ENCODE peak calls at places on chromosomes 6 and 20, in six cellular contexts. One of them, this sample, is unnamed.
A peak's percentile ranks its signal among the peaks of the same experiment; 100 is the strongest.

GRCh38 chr6:168004945-168005344 is 7.5 kb downstream of the KIF25 start:
- DNase-seq in stimulated activated CD4-positive, alpha-beta T cell treated with anti-CD3 and anti-CD28 coated beads, TNF-alpha, amount 100 ng/mL, for 1 hour: no peak
- DNase-seq in epithelial cell of esophagus: no peak
- DNase-seq in spleen: no peak
- DNase-seq in astrocyte: no peak
- DNase-seq in coronary artery: no peak
- DNase-seq in this sample: no peak

GRCh38 chr6:36827261-36828079 is 11.8 kb downstream of the CPNE5 start:
- DNase-seq in stimulated activated CD4-positive, alpha-beta T cell treated with anti-CD3 and anti-CD28 coated beads, TNF-alpha, amount 100 ng/mL, for 1 hour: no peak
- DNase-seq in epithelial cell of esophagus: peak; percentile 69
- DNase-seq in spleen: peak; percentile 80
- DNase-seq in astrocyte: peak; percentile 92
- DNase-seq in coronary artery: no peak
- DNase-seq in this sample: peak; percentile 12

GRCh38 chr20:55166063-55166462 is 690.7 kb downstream of the DOK5 start:
- DNase-seq in stimulated activated CD4-positive, alpha-beta T cell treated with anti-CD3 and anti-CD28 coated beads, TNF-alpha, amount 100 ng/mL, for 1 hour: no peak
- DNase-seq in epithelial cell of esophagus: no peak
- DNase-seq in spleen: no peak
- DNase-seq in astrocyte: no peak
- DNase-seq in coronary artery: no peak
- DNase-seq in this sample: no peak

GRCh38 chr6:112620832-112621569 is 273.9 kb downstream of the RFPL4B start:
- DNase-seq in stimulated activated CD4-positive, alpha-beta T cell treated with anti-CD3 and anti-CD28 coated beads, TNF-alpha, amount 100 ng/mL, for 1 hour: no peak
- DNase-seq in epithelial cell of esophagus: peak; percentile 52
- DNase-seq in spleen: no peak
- DNase-seq in astrocyte: peak; percentile 67
- DNase-seq in coronary artery: no peak
- DNase-seq in this sample: no peak

GRCh38 chr6:133193396-133193795 is 47.8 kb upstream of the EYA4 start:
- DNase-seq in stimulated activated CD4-positive, alpha-beta T cell treated with anti-CD3 and anti-CD28 coated beads, TNF-alpha, amount 100 ng/mL, for 1 hour: no peak
- DNase-seq in epithelial cell of esophagus: no peak
- DNase-seq in spleen: no peak
- DNase-seq in astrocyte: no peak
- DNase-seq in coronary artery: no peak
- DNase-seq in this sample: no peak

GRCh38 chr6:148074735-148075134 is 267.9 kb upstream of the SASH1 start:
- DNase-seq in stimulated activated CD4-positive, alpha-beta T cell treated with anti-CD3 and anti-CD28 coated beads, TNF-alpha, amount 100 ng/mL, for 1 hour: no peak
- DNase-seq in epithelial cell of esophagus: peak; percentile 32
- DNase-seq in spleen: no peak
- DNase-seq in astrocyte: no peak
- DNase-seq in coronary artery: no peak
- DNase-seq in this sample: no peak

GRCh38 chr6:148304976-148305375 is 37.7 kb upstream of the SASH1 start:
- DNase-seq in stimulated activated CD4-positive, alpha-beta T cell treated with anti-CD3 and anti-CD28 coated beads, TNF-alpha, amount 100 ng/mL, for 1 hour: no peak
- DNase-seq in epithelial cell of esophagus: peak; percentile 20
- DNase-seq in spleen: no peak
- DNase-seq in astrocyte: peak; percentile 87
- DNase-seq in coronary artery: no peak
- DNase-seq in this sample: no peak

GRCh38 chr20:45833883-45834796 is 541 bp downstream of the SNX21 start:
- DNase-seq in stimulated activated CD4-positive, alpha-beta T cell treated with anti-CD3 and anti-CD28 coated beads, TNF-alpha, amount 100 ng/mL, for 1 hour: no peak
- DNase-seq in epithelial cell of esophagus: peak; percentile 41
- DNase-seq in spleen: peak; percentile 90
- DNase-seq in astrocyte: peak; percentile 44
- DNase-seq in coronary artery: peak; percentile 87
- DNase-seq in this sample: peak; percentile 31

GRCh38 chr6:3522561-3523287 is 65.9 kb upstream of the SLC22A23 start:
- DNase-seq in stimulated activated CD4-positive, alpha-beta T cell treated with anti-CD3 and anti-CD28 coated beads, TNF-alpha, amount 100 ng/mL, for 1 hour: no peak
- DNase-seq in epithelial cell of esophagus: peak; percentile 68
- DNase-seq in spleen: no peak
- DNase-seq in astrocyte: peak; percentile 72
- DNase-seq in coronary artery: no peak
- DNase-seq in this sample: no peak

GRCh38 chr6:144150673-144151009 is 324 bp downstream of the STX11 start:
- DNase-seq in stimulated activated CD4-positive, alpha-beta T cell treated with anti-CD3 and anti-CD28 coated beads, TNF-alpha, amount 100 ng/mL, for 1 hour: no peak
- DNase-seq in epithelial cell of esophagus: no peak
- DNase-seq in spleen: peak; percentile 85
- DNase-seq in astrocyte: no peak
- DNase-seq in coronary artery: no peak
- DNase-seq in this sample: no peak

GRCh38 chr20:47703748-47704147 is 81.5 kb downstream of the SULF2 start:
- DNase-seq in stimulated activated CD4-positive, alpha-beta T cell treated with anti-CD3 and anti-CD28 coated beads, TNF-alpha, amount 100 ng/mL, for 1 hour: no peak
- DNase-seq in epithelial cell of esophagus: no peak
- DNase-seq in spleen: no peak
- DNase-seq in astrocyte: peak; percentile 55
- DNase-seq in coronary artery: no peak
- DNase-seq in this sample: no peak

GRCh38 chr6:5592911-5593519 is 331.7 kb downstream of the FARS2 start:
- DNase-seq in stimulated activated CD4-positive, alpha-beta T cell treated with anti-CD3 and anti-CD28 coated beads, TNF-alpha, amount 100 ng/mL, for 1 hour: no peak
- DNase-seq in epithelial cell of esophagus: no peak
- DNase-seq in spleen: no peak
- DNase-seq in astrocyte: no peak
- DNase-seq in coronary artery: no peak
- DNase-seq in this sample: no peak

GRCh38 chr6:82589509-82590206 is 226.0 kb downstream of the TPBG start:
- DNase-seq in stimulated activated CD4-positive, alpha-beta T cell treated with anti-CD3 and anti-CD28 coated beads, TNF-alpha, amount 100 ng/mL, for 1 hour: no peak
- DNase-seq in epithelial cell of esophagus: peak; percentile 67
- DNase-seq in spleen: no peak
- DNase-seq in astrocyte: peak; percentile 93
- DNase-seq in coronary artery: no peak
- DNase-seq in this sample: no peak

GRCh38 chr6:77034161-77034560 is 429.1 kb downstream of the HTR1B start:
- DNase-seq in stimulated activated CD4-positive, alpha-beta T cell treated with anti-CD3 and anti-CD28 coated beads, TNF-alpha, amount 100 ng/mL, for 1 hour: no peak
- DNase-seq in epithelial cell of esophagus: peak; percentile 29
- DNase-seq in spleen: no peak
- DNase-seq in astrocyte: peak; percentile 96
- DNase-seq in coronary artery: no peak
- DNase-seq in this sample: no peak

GRCh38 chr20:8601542-8601912 is 467.4 kb upstream of the PLCB4 start:
- DNase-seq in stimulated activated CD4-positive, alpha-beta T cell treated with anti-CD3 and anti-CD28 coated beads, TNF-alpha, amount 100 ng/mL, for 1 hour: no peak
- DNase-seq in epithelial cell of esophagus: peak; percentile 14
- DNase-seq in spleen: no peak
- DNase-seq in astrocyte: no peak
- DNase-seq in coronary artery: no peak
- DNase-seq in this sample: no peak

GRCh38 chr6:37838209-37838921 is 18.8 kb downstream of the ZFAND3 start:
- DNase-seq in stimulated activated CD4-positive, alpha-beta T cell treated with anti-CD3 and anti-CD28 coated beads, TNF-alpha, amount 100 ng/mL, for 1 hour: no peak
- DNase-seq in epithelial cell of esophagus: peak; percentile 25
- DNase-seq in spleen: no peak
- DNase-seq in astrocyte: no peak
- DNase-seq in coronary artery: no peak
- DNase-seq in this sample: no peak

GRCh38 chr6:169988769-169989550 is 237.5 kb downstream of the ERMARD start:
- DNase-seq in stimulated activated CD4-positive, alpha-beta T cell treated with anti-CD3 and anti-CD28 coated beads, TNF-alpha, amount 100 ng/mL, for 1 hour: no peak
- DNase-seq in epithelial cell of esophagus: no peak
- DNase-seq in spleen: peak; percentile 75
- DNase-seq in astrocyte: no peak
- DNase-seq in coronary artery: no peak
- DNase-seq in this sample: no peak

GRCh38 chr6:2502096-2502997 is 248.4 kb downstream of the MYLK4 start:
- DNase-seq in stimulated activated CD4-positive, alpha-beta T cell treated with anti-CD3 and anti-CD28 coated beads, TNF-alpha, amount 100 ng/mL, for 1 hour: no peak
- DNase-seq in epithelial cell of esophagus: no peak
- DNase-seq in spleen: no peak
- DNase-seq in astrocyte: no peak
- DNase-seq in coronary artery: no peak
- DNase-seq in this sample: no peak

GRCh38 chr20:54054516-54054915 is 15.9 kb downstream of the BCAS1 start:
- DNase-seq in stimulated activated CD4-positive, alpha-beta T cell treated with anti-CD3 and anti-CD28 coated beads, TNF-alpha, amount 100 ng/mL, for 1 hour: no peak
- DNase-seq in epithelial cell of esophagus: no peak
- DNase-seq in spleen: no peak
- DNase-seq in astrocyte: no peak
- DNase-seq in coronary artery: no peak
- DNase-seq in this sample: no peak

GRCh38 chr20:36591281-36591680 is 14.3 kb upstream of the RAB5IF start:
- DNase-seq in stimulated activated CD4-positive, alpha-beta T cell treated with anti-CD3 and anti-CD28 coated beads, TNF-alpha, amount 100 ng/mL, for 1 hour: no peak
- DNase-seq in epithelial cell of esophagus: no peak
- DNase-seq in spleen: no peak
- DNase-seq in astrocyte: no peak
- DNase-seq in coronary artery: no peak
- DNase-seq in this sample: peak; percentile 49

GRCh38 chr6:156597130-156597529 is 180.0 kb upstream of the ARID1B start:
- DNase-seq in stimulated activated CD4-positive, alpha-beta T cell treated with anti-CD3 and anti-CD28 coated beads, TNF-alpha, amount 100 ng/mL, for 1 hour: no peak
- DNase-seq in epithelial cell of esophagus: no peak
- DNase-seq in spleen: no peak
- DNase-seq in astrocyte: no peak
- DNase-seq in coronary artery: no peak
- DNase-seq in this sample: no peak

GRCh38 chr6:7463785-7464184 is 74.2 kb downstream of the RIOK1 start:
- DNase-seq in stimulated activated CD4-positive, alpha-beta T cell treated with anti-CD3 and anti-CD28 coated beads, TNF-alpha, amount 100 ng/mL, for 1 hour: no peak
- DNase-seq in epithelial cell of esophagus: peak; percentile 84
- DNase-seq in spleen: no peak
- DNase-seq in astrocyte: no peak
- DNase-seq in coronary artery: no peak
- DNase-seq in this sample: no peak

GRCh38 chr6:45209762-45210161 is 118.4 kb upstream of the RUNX2 start:
- DNase-seq in stimulated activated CD4-positive, alpha-beta T cell treated with anti-CD3 and anti-CD28 coated beads, TNF-alpha, amount 100 ng/mL, for 1 hour: no peak
- DNase-seq in epithelial cell of esophagus: peak; percentile 70
- DNase-seq in spleen: no peak
- DNase-seq in astrocyte: no peak
- DNase-seq in coronary artery: no peak
- DNase-seq in this sample: no peak

GRCh38 chr6:91654844-91655192 is 1067.9 kb upstream of the MAP3K7 start:
- DNase-seq in stimulated activated CD4-positive, alpha-beta T cell treated with anti-CD3 and anti-CD28 coated beads, TNF-alpha, amount 100 ng/mL, for 1 hour: no peak
- DNase-seq in epithelial cell of esophagus: no peak
- DNase-seq in spleen: no peak
- DNase-seq in astrocyte: no peak
- DNase-seq in coronary artery: no peak
- DNase-seq in this sample: no peak

GRCh38 chr6:30260036-30260504 is 46.9 kb upstream of the TRIM26 start:
- DNase-seq in stimulated activated CD4-positive, alpha-beta T cell treated with anti-CD3 and anti-CD28 coated beads, TNF-alpha, amount 100 ng/mL, for 1 hour: no peak
- DNase-seq in epithelial cell of esophagus: peak; percentile 5
- DNase-seq in spleen: peak; percentile 76
- DNase-seq in astrocyte: no peak
- DNase-seq in coronary artery: peak; percentile 72
- DNase-seq in this sample: no peak

GRCh38 chr6:155011997-155012396 is 16.9 kb downstream of the TIAM2 start:
- DNase-seq in stimulated activated CD4-positive, alpha-beta T cell treated with anti-CD3 and anti-CD28 coated beads, TNF-alpha, amount 100 ng/mL, for 1 hour: no peak
- DNase-seq in epithelial cell of esophagus: no peak
- DNase-seq in spleen: no peak
- DNase-seq in astrocyte: no peak
- DNase-seq in coronary artery: no peak
- DNase-seq in this sample: no peak

GRCh38 chr6:45586216-45587171 is 208.8 kb upstream of the SUPT3H start:
- DNase-seq in stimulated activated CD4-positive, alpha-beta T cell treated with anti-CD3 and anti-CD28 coated beads, TNF-alpha, amount 100 ng/mL, for 1 hour: peak; percentile 39
- DNase-seq in epithelial cell of esophagus: peak; percentile 69
- DNase-seq in spleen: no peak
- DNase-seq in astrocyte: no peak
- DNase-seq in coronary artery: no peak
- DNase-seq in this sample: no peak

GRCh38 chr6:10553869-10554268 is 32.7 kb downstream of the GCNT2 start:
- DNase-seq in stimulated activated CD4-positive, alpha-beta T cell treated with anti-CD3 and anti-CD28 coated beads, TNF-alpha, amount 100 ng/mL, for 1 hour: no peak
- DNase-seq in epithelial cell of esophagus: peak; percentile 4
- DNase-seq in spleen: no peak
- DNase-seq in astrocyte: no peak
- DNase-seq in coronary artery: no peak
- DNase-seq in this sample: no peak

GRCh38 chr6:108627692-108628565 is 67.2 kb downstream of the FOXO3 start:
- DNase-seq in stimulated activated CD4-positive, alpha-beta T cell treated with anti-CD3 and anti-CD28 coated beads, TNF-alpha, amount 100 ng/mL, for 1 hour: no peak
- DNase-seq in epithelial cell of esophagus: peak; percentile 41
- DNase-seq in spleen: no peak
- DNase-seq in astrocyte: peak; percentile 78
- DNase-seq in coronary artery: no peak
- DNase-seq in this sample: no peak

GRCh38 chr20:21342656-21343345 is 39.7 kb downstream of the XRN2 start:
- DNase-seq in stimulated activated CD4-positive, alpha-beta T cell treated with anti-CD3 and anti-CD28 coated beads, TNF-alpha, amount 100 ng/mL, for 1 hour: no peak
- DNase-seq in epithelial cell of esophagus: no peak
- DNase-seq in spleen: no peak
- DNase-seq in astrocyte: peak; percentile 24
- DNase-seq in coronary artery: no peak
- DNase-seq in this sample: no peak

GRCh38 chr6:36694616-36695015 is 3.0 kb upstream of the RAB44 start:
- DNase-seq in stimulated activated CD4-positive, alpha-beta T cell treated with anti-CD3 and anti-CD28 coated beads, TNF-alpha, amount 100 ng/mL, for 1 hour: no peak
- DNase-seq in epithelial cell of esophagus: no peak
- DNase-seq in spleen: no peak
- DNase-seq in astrocyte: no peak
- DNase-seq in coronary artery: no peak
- DNase-seq in this sample: no peak

GRCh38 chr6:2850480-2851150 is 9.0 kb upstream of the SERPINB1 start:
- DNase-seq in stimulated activated CD4-positive, alpha-beta T cell treated with anti-CD3 and anti-CD28 coated beads, TNF-alpha, amount 100 ng/mL, for 1 hour: no peak
- DNase-seq in epithelial cell of esophagus: no peak
- DNase-seq in spleen: no peak
- DNase-seq in astrocyte: peak; percentile 60
- DNase-seq in coronary artery: no peak
- DNase-seq in this sample: no peak

This sample was measured in NCI-H446 treated with DMSO at 0.1 percent for 48 hours.